ENCODE peak calls at places on chromosomes 11 and 22, in nine cellular contexts. U, I, L, C, X, O, G, R and E are unnamed samples.

GRCh38 chr11:17683378-17684161 is 35.8 kb upstream of the MYOD1 start:
- DNase-seq in U (peak), I (peak), L (no peak), C (no peak), X (peak), O (no peak), G (no peak), R (peak), E (peak)

GRCh38 chr11:69869311-69869939 is 50.2 kb upstream of the FGF3 start:
- DNase-seq in U (no peak), I (no peak), L (no peak), C (no peak), X (no peak), O (no peak), G (no peak), R (no peak), E (no peak)

GRCh38 chr11:29432719-29433325 is 584.0 kb downstream of the KCNA4 start:
- DNase-seq in U (no peak), I (peak), L (no peak), C (no peak), X (peak), O (no peak), G (no peak), R (peak), E (peak)

GRCh38 chr11:27233654-27234042 is 129.4 kb downstream of the CCDC34 start:
- DNase-seq in U (no peak), I (no peak), L (no peak), C (no peak), X (no peak), O (no peak), G (peak), R (no peak), E (no peak)

GRCh38 chr11:119056397-119056999 is 507 bp downstream of the HYOU1 start:
- DNase-seq in U (no peak), I (no peak), L (no peak), C (peak), X (peak), O (peak), G (no peak), R (peak), E (peak)

GRCh38 chr22:28911777-28912669 is 28.7 kb downstream of the ZNRF3 start:
- DNase-seq in U (no peak), I (no peak), L (no peak), C (no peak), X (no peak), O (no peak), G (no peak), R (peak), E (peak)

GRCh38 chr11:68433541-68433940 is 27.0 kb upstream of the PPP6R3 start:
- DNase-seq in U (no peak), I (no peak), L (no peak), C (no peak), X (no peak), O (no peak), G (no peak), R (no peak), E (no peak)

GRCh38 chr11:7263842-7264241 is 12.1 kb downstream of the SYT9 start:
- DNase-seq in U (no peak), I (no peak), L (no peak), C (no peak), X (no peak), O (no peak), G (no peak), R (no peak), E (no peak)

GRCh38 chr22:49297286-49297870 is 530.3 kb downstream of the BRD1 start:
- DNase-seq in U (no peak), I (no peak), L (no peak), C (no peak), X (no peak), O (no peak), G (no peak), R (no peak), E (no peak)

GRCh38 chr11:123654566-123655081 is at the start of gene SCN3B:
- DNase-seq in U (peak), I (no peak), L (no peak), C (no peak), X (peak), O (peak), G (no peak), R (peak), E (no peak)

GRCh38 chr22:44186737-44187136 is 6.0 kb downstream of the PARVG start:
- DNase-seq in U (no peak), I (no peak), L (no peak), C (no peak), X (no peak), O (no peak), G (no peak), R (no peak), E (no peak)

GRCh38 chr11:44865866-44866272 is 84.8 kb downstream of the TP53I11 start:
- DNase-seq in U (no peak), I (no peak), L (no peak), C (no peak), X (no peak), O (no peak), G (no peak), R (peak), E (no peak)

GRCh38 chr11:67022341-67022933 is 497 bp upstream of the SYT12 start:
- DNase-seq in U (peak), I (peak), L (no peak), C (peak), X (peak), O (no peak), G (no peak), R (peak), E (no peak)

GRCh38 chr11:35167451-35167954 is 28.5 kb downstream of the CD44 start:
- DNase-seq in U (no peak), I (no peak), L (no peak), C (no peak), X (no peak), O (no peak), G (no peak), R (no peak), E (no peak)

GRCh38 chr11:1042626-1043562 is 6.4 kb upstream of the MUC6 start:
- DNase-seq in U (no peak), I (no peak), L (no peak), C (peak), X (no peak), O (no peak), G (no peak), R (no peak), E (no peak)

GRCh38 chr11:104073950-104074349 is 37.5 kb downstream of the DDI1 start:
- DNase-seq in U (peak), I (no peak), L (no peak), C (no peak), X (peak), O (no peak), G (no peak), R (peak), E (no peak)

GRCh38 chr11:57248780-57249383 is 11.8 kb upstream of the APLNR start:
- DNase-seq in U (peak), I (peak), L (no peak), C (no peak), X (peak), O (peak), G (no peak), R (peak), E (peak)

GRCh38 chr11:102220728-102221467 is 96.4 kb upstream of the BIRC3 start:
- DNase-seq in U (peak), I (no peak), L (no peak), C (no peak), X (peak), O (no peak), G (no peak), R (peak), E (no peak)

GRCh38 chr22:20429254-20430100 is 8.1 kb downstream of the SCARF2 start:
- DNase-seq in U (no peak), I (no peak), L (peak), C (peak), X (no peak), O (peak), G (no peak), R (no peak), E (no peak)

GRCh38 chr11:61777234-61778090 is 14.9 kb downstream of the TMEM258 start:
- DNase-seq in U (no peak), I (no peak), L (no peak), C (peak), X (no peak), O (peak), G (no peak), R (no peak), E (no peak)

GRCh38 chr22:17403906-17404305 is 34.6 kb downstream of the CECR2 start:
- DNase-seq in U (no peak), I (no peak), L (no peak), C (no peak), X (no peak), O (no peak), G (no peak), R (no peak), E (no peak)

GRCh38 chr11:2794419-2794795 is 91.2 kb downstream of the CDKN1C start:
- DNase-seq in U (no peak), I (no peak), L (no peak), C (no peak), X (no peak), O (peak), G (no peak), R (no peak), E (no peak)

GRCh38 chr22:41177040-41177625 is 28.0 kb upstream of the L3MBTL2 start:
- DNase-seq in U (no peak), I (no peak), L (no peak), C (no peak), X (no peak), O (no peak), G (no peak), R (no peak), E (no peak)

GRCh38 chr11:14341968-14342367 is 17.0 kb downstream of the RRAS2 start:
- DNase-seq in U (no peak), I (no peak), L (no peak), C (no peak), X (no peak), O (no peak), G (no peak), R (no peak), E (no peak)

GRCh38 chr11:18765554-18765953 is 26.0 kb downstream of the PTPN5 start:
- DNase-seq in U (no peak), I (no peak), L (no peak), C (no peak), X (peak), O (no peak), G (no peak), R (no peak), E (no peak)

GRCh38 chr11:88174627-88175003 is 628 bp downstream of the RAB38 start:
- DNase-seq in U (peak), I (peak), L (no peak), C (peak), X (peak), O (peak), G (no peak), R (peak), E (peak)

GRCh38 chr11:47225552-47226137 is 10.9 kb downstream of the DDB2 start:
- DNase-seq in U (no peak), I (no peak), L (no peak), C (no peak), X (no peak), O (no peak), G (no peak), R (no peak), E (no peak)

GRCh38 chr11:47573321-47573720 is 5.4 kb downstream of the KBTBD4 start:
- DNase-seq in U (no peak), I (no peak), L (no peak), C (no peak), X (no peak), O (no peak), G (no peak), R (no peak), E (no peak)

GRCh38 chr11:57805780-57806179 is 44.2 kb downstream of the CTNND1 start:
- DNase-seq in U (no peak), I (no peak), L (no peak), C (no peak), X (no peak), O (no peak), G (no peak), R (no peak), E (no peak)

GRCh38 chr22:44807915-44808690 is 55.7 kb downstream of the ARHGAP8 start:
- DNase-seq in U (no peak), I (no peak), L (no peak), C (no peak), X (no peak), O (peak), G (no peak), R (no peak), E (no peak)

GRCh38 chr11:27698872-27699241 is 1.4 kb downstream of the BDNF start:
- DNase-seq in U (peak), I (peak), L (no peak), C (peak), X (peak), O (peak), G (no peak), R (peak), E (peak)

GRCh38 chr11:14642873-14643696 is 519 bp upstream of the PDE3B start:
- DNase-seq in U (no peak), I (no peak), L (peak), C (no peak), X (no peak), O (no peak), G (no peak), R (no peak), E (no peak)

GRCh38 chr11:76123243-76123642 is 83.1 kb downstream of the WNT11 start:
- DNase-seq in U (no peak), I (no peak), L (no peak), C (no peak), X (peak), O (no peak), G (no peak), R (no peak), E (peak)

GRCh38 chr22:21730535-21731308 is 4.9 kb downstream of the YPEL1 start:
- DNase-seq in U (no peak), I (no peak), L (no peak), C (no peak), X (no peak), O (no peak), G (no peak), R (no peak), E (no peak)

GRCh38 chr11:76648061-76648460 is 22.5 kb downstream of the LRRC32 start:
- DNase-seq in U (no peak), I (no peak), L (no peak), C (no peak), X (no peak), O (no peak), G (no peak), R (no peak), E (no peak)

GRCh38 chr22:46829140-46829891 is 66.9 kb downstream of the TBC1D22A start:
- DNase-seq in U (peak), I (peak), L (no peak), C (no peak), X (peak), O (no peak), G (no peak), R (peak), E (no peak)

GRCh38 chr22:39731881-39732555 is 161.5 kb downstream of the CACNA1I start:
- DNase-seq in U (no peak), I (no peak), L (no peak), C (no peak), X (no peak), O (no peak), G (no peak), R (no peak), E (no peak)